ENCODE peak calls at places on chromosomes 6 and 20, in seven cellular contexts. W is heart right ventricle, F is brain microvascular endothelial cell, Y is colonic mucosa, V is stomach, R is ovary, E is transverse colon. C is an unnamed sample.

GRCh38 chr20:32165836-32166545 is 41.6 kb downstream of the PLAGL2 start:
- DNase-seq in W (no peak), F (no peak), Y (no peak), V (no peak), R (peak), E (no peak), C (no peak)

GRCh38 chr20:5039255-5039657 is 37.9 kb upstream of the SLC23A2 start:
- DNase-seq in W (no peak), F (no peak), Y (no peak), V (no peak), R (no peak), E (no peak), C (no peak)

GRCh38 chr6:4472953-4473642 is 303.1 kb upstream of the CDYL start:
- DNase-seq in W (no peak), F (no peak), Y (no peak), V (no peak), R (no peak), E (no peak), C (no peak)

GRCh38 chr20:53736757-53737403 is 143.2 kb upstream of the ZNF217 start:
- DNase-seq in W (no peak), F (peak), Y (no peak), V (no peak), R (no peak), E (no peak), C (no peak)

GRCh38 chr20:3398681-3399252 is 8.7 kb downstream of the DNAAF9 start:
- DNase-seq in W (no peak), F (peak), Y (no peak), V (no peak), R (no peak), E (no peak), C (peak)

GRCh38 chr20:8305449-8305978 is 173.4 kb downstream of the PLCB1 start:
- DNase-seq in W (peak), F (peak), Y (peak), V (peak), R (no peak), E (peak), C (no peak)

GRCh38 chr6:86477510-86478166 is 459.7 kb upstream of the HTR1E start:
- DNase-seq in W (no peak), F (no peak), Y (no peak), V (no peak), R (no peak), E (no peak), C (no peak)

GRCh38 chr20:32534661-32535240 is 50.4 kb downstream of the NOL4L start:
- DNase-seq in W (no peak), F (no peak), Y (no peak), V (no peak), R (no peak), E (no peak), C (no peak)

GRCh38 chr20:53926428-53927028 is 143.9 kb downstream of the BCAS1 start:
- DNase-seq in W (no peak), F (peak), Y (peak), V (peak), R (no peak), E (peak), C (no peak)

GRCh38 chr20:59788811-59789210 is 144.6 kb downstream of the SYCP2 start:
- DNase-seq in W (no peak), F (no peak), Y (no peak), V (no peak), R (no peak), E (no peak), C (no peak)

GRCh38 chr20:32535953-32536823 is 48.9 kb downstream of the NOL4L start:
- DNase-seq in W (peak), F (no peak), Y (peak), V (peak), R (peak), E (peak), C (no peak)

GRCh38 chr6:15621203-15622044 is 41.4 kb downstream of the DTNBP1 start:
- DNase-seq in W (peak), F (peak), Y (peak), V (peak), R (no peak), E (peak), C (no peak)

GRCh38 chr20:49460916-49461315 is 21.6 kb downstream of the KCNB1 start:
- DNase-seq in W (no peak), F (no peak), Y (no peak), V (no peak), R (no peak), E (no peak), C (no peak)

GRCh38 chr20:33545763-33546162 is 55.9 kb downstream of the CBFA2T2 start:
- DNase-seq in W (no peak), F (no peak), Y (no peak), V (no peak), R (no peak), E (no peak), C (no peak)

GRCh38 chr6:92376711-92377110 is 1042.6 kb downstream of the EPHA7 start:
- DNase-seq in W (no peak), F (no peak), Y (no peak), V (no peak), R (no peak), E (no peak), C (no peak)

GRCh38 chr20:63011798-63012197 is 5.0 kb upstream of the BHLHE23 start:
- DNase-seq in W (no peak), F (no peak), Y (no peak), V (no peak), R (no peak), E (no peak), C (no peak)

GRCh38 chr6:128252293-128253176 is 267.9 kb downstream of the PTPRK start:
- DNase-seq in W (no peak), F (no peak), Y (no peak), V (no peak), R (no peak), E (no peak), C (no peak)

GRCh38 chr6:161261325-161261724 is 12.5 kb downstream of the AGPAT4 start:
- DNase-seq in W (no peak), F (no peak), Y (no peak), V (no peak), R (no peak), E (no peak), C (no peak)

GRCh38 chr6:117167520-117168271 is 97.7 kb upstream of the VGLL2 start:
- DNase-seq in W (no peak), F (no peak), Y (no peak), V (no peak), R (no peak), E (no peak), C (no peak)

GRCh38 chr6:79544939-79545450 is 7.8 kb upstream of the LCA5 start:
- DNase-seq in W (peak), F (peak), Y (peak), V (peak), R (peak), E (peak), C (peak)

GRCh38 chr6:130296854-130297253 is 69.0 kb upstream of the TMEM200A start:
- DNase-seq in W (no peak), F (no peak), Y (no peak), V (no peak), R (no peak), E (no peak), C (no peak)

GRCh38 chr6:139254196-139254595 is 37.6 kb downstream of the TXLNB start:
- DNase-seq in W (no peak), F (no peak), Y (no peak), V (no peak), R (no peak), E (no peak), C (no peak)

GRCh38 chr6:112100561-112100960 is 13.2 kb downstream of the FAM229B start:
- DNase-seq in W (no peak), F (no peak), Y (no peak), V (no peak), R (no peak), E (no peak), C (no peak)

GRCh38 chr6:138086573-138087196 is 20.5 kb downstream of the PERP start:
- DNase-seq in W (no peak), F (peak), Y (no peak), V (no peak), R (no peak), E (no peak), C (peak)

GRCh38 chr20:60931691-60932090 is 320.4 kb upstream of the CDH4 start:
- DNase-seq in W (no peak), F (no peak), Y (no peak), V (no peak), R (no peak), E (no peak), C (no peak)

GRCh38 chr6:155690820-155691219 is 235.2 kb upstream of the NOX3 start:
- DNase-seq in W (no peak), F (no peak), Y (no peak), V (no peak), R (no peak), E (no peak), C (no peak)

DNA sequence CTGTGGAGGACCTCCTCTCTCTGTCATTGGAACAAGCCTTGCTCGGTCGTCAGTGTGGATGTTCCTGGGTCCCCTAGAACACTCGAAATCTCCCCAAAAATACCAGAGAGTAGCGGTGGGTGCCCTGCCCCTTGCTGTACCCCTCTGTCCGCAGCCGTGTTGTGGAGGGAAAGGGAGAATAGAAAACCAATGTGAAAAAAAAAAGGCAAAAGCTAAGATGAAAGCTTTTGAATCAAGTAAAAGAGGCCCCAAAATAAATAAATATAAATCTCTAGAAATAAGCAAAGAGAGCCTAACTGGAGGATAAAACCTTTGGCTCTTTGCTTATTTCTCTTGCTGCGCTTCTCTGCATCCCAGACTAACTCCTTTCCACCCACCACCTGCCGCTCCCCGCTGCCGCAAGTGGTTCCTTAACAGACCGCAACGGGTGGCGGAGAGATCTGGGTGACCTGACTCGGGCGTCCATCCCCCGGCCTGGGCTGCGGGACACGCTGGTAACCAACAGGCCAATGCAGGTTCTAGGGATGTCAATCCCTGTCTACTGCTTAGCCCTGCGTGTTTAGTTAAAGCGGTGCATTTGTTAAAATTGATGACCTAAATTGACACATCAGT is 110.0 kb downstream of the GPX5 start:
- DNase-seq in W (no peak), F (no peak), Y (no peak), V (no peak), R (no peak), E (no peak), C (no peak)
- H3K4me3 ChIP-seq in W (peak), F (peak), Y (no peak), V (peak), R (no peak), E (peak), C (peak)

DNA sequence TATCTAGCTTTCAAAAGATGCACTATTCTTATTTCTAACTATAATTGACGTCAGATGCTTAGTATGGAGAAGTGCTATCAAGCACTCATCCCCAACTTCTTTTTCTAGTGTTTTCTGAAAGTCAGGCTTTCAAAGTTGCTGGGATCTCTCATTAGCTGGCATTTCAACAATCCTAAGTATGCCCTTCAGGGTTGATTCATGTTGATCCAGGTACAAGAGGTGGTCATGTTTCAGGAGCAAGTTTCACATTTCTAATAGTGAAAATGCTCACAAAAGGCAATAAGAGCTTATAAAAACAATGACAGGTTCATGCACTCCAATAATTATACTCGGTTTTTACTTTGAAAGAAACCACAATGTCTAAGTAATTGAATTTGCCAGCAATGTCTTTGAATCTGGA is 193.7 kb upstream of the KHDRBS2 start:
- DNase-seq in W (no peak), F (no peak), Y (no peak), V (no peak), R (no peak), E (no peak), C (no peak)
- H3K4me3 ChIP-seq in W (no peak), F (no peak), Y (no peak), V (no peak), R (no peak), E (no peak), C (no peak)

GRCh38 chr6:148701393-148701774 is 45.4 kb upstream of the UST start:
- DNase-seq in W (no peak), F (no peak), Y (no peak), V (no peak), R (no peak), E (no peak), C (no peak)
- H3K4me3 ChIP-seq in W (no peak), F (no peak), Y (peak), V (peak), R (peak), E (peak), C (no peak)

GRCh38 chr6:27768556-27768955 is 143.6 kb downstream of the OR2B2 start:
- DNase-seq in W (no peak), F (no peak), Y (no peak), V (no peak), R (no peak), E (no peak), C (no peak)
- H3K4me3 ChIP-seq in W (no peak), F (no peak), Y (no peak), V (no peak), R (no peak), E (no peak), C (no peak)

GRCh38 chr6:41781302-41781711 is 725 bp downstream of the PRICKLE4 start:
- DNase-seq in W (no peak), F (no peak), Y (peak), V (peak), R (peak), E (peak), C (no peak)
- H3K4me3 ChIP-seq in W (peak), F (no peak), Y (peak), V (peak), R (peak), E (peak), C (peak)

GRCh38 chr6:75206338-75207210 is 721 bp upstream of the COL12A1 start:
- DNase-seq in W (peak), F (peak), Y (no peak), V (no peak), R (peak), E (no peak), C (no peak)

GRCh38 chr6:75205776-75206334 is at the start of gene COL12A1:
- DNase-seq in W (peak), F (peak), Y (peak), V (peak), R (peak), E (peak), C (peak)

GRCh38 chr6:75209432-75209723 is 3.5 kb upstream of the COL12A1 start:
- DNase-seq in W (no peak), F (no peak), Y (no peak), V (no peak), R (no peak), E (no peak), C (no peak)

GRCh38 chr6:75208564-75209431 is 2.9 kb upstream of the COL12A1 start:
- DNase-seq in W (peak), F (peak), Y (peak), V (peak), R (peak), E (peak), C (peak)

DNA sequence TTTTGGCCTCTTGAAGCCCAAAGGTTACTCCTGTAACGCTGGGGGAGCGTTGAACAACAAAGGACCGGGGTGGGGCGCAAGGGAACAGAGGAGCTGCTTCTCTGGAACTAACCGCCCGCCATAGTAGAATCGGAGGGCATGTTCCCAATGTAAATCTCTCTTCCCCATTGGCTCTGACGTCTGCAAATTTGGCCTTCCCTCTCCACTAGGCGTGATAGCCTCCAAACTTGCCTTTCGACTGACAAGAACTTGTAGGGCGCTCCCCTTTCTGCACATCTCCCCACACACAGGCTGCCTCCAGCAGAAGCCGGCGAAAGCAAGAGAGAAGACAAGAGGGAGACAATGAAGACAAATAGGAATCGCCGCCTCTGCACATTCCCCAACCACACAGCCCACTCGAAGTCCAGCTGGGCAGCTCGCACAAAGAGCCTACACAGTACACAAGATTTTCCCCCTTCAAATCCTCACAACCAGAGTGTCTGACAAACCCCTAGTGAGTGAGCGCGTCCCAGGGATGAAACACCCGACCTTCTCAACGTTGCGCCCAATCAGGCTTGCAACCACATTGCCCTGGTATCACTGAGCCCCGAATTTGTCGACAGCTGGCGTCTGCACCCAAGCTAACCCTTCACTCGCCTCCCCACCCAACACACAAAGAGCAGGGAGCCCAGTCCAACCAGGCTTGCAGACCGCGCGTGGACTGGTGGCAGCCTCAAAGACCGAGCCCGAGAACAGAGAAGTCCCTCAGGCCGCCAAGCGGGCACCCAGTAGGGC is 1.5 kb upstream of the COL12A1 start:
- DNase-seq in W (peak), F (no peak), Y (no peak), V (no peak), R (peak), E (no peak), C (no peak)
- H3K4me3 ChIP-seq in W (peak), F (peak), Y (no peak), V (peak), R (no peak), E (peak), C (peak)

GRCh38 chr20:20019123-20019522 is 2.0 kb downstream of the NAA20 start:
- DNase-seq in W (no peak), F (no peak), Y (no peak), V (peak), R (no peak), E (no peak), C (no peak)
- H3K4me3 ChIP-seq in W (no peak), F (no peak), Y (no peak), V (peak), R (no peak), E (no peak), C (no peak)

GRCh38 chr20:45372646-45373352 is 5.3 kb downstream of the TP53TG5 start:
- DNase-seq in W (peak), F (no peak), Y (no peak), V (no peak), R (no peak), E (no peak), C (no peak)
- H3K4me3 ChIP-seq in W (peak), F (peak), Y (peak), V (peak), R (peak), E (peak), C (no peak)